ENCODE peak calls at places on chromosomes 13 and 19, in four cellular contexts. B, O, M and S are unnamed samples.

GRCh38 chr19:47707135-47707925 is 5.9 kb upstream of the EHD2 start:
- DNase-seq in O (peak), M (peak), B (peak), S (peak)

GRCh38 chr19:55258476-55258827 is 365 bp downstream of the PPP6R1 start:
- DNase-seq in B (no peak), M (no peak), O (peak), S (no peak)

GRCh38 chr13:113901642-113902041 is 37.8 kb upstream of the GAS6 start:
- DNase-seq in B (no peak), O (peak), M (no peak), S (no peak)

GRCh38 chr19:17749912-17750317 is 1.4 kb upstream of the FCHO1 start:
- DNase-seq in M (no peak), B (no peak), O (no peak), S (peak)

GRCh38 chr19:3766520-3766919 is 4.0 kb downstream of the MRPL54 start:
- DNase-seq in M (no peak), O (no peak), B (no peak), S (no peak)

GRCh38 chr13:110054041-110054440 is 252.9 kb downstream of the COL4A1 start:
- DNase-seq in M (no peak), O (no peak), B (no peak), S (no peak)

GRCh38 chr19:57002195-57002601 is 117.6 kb upstream of the USP29 start:
- DNase-seq in O (no peak), B (no peak), M (no peak), S (no peak)

GRCh38 chr13:51800456-51800855 is 3.5 kb downstream of the DHRS12 start:
- DNase-seq in O (no peak), B (no peak), M (no peak), S (no peak)

GRCh38 chr13:21898990-21899389 is 228.1 kb downstream of the FGF9 start:
- DNase-seq in B (no peak), M (no peak), O (no peak), S (no peak)

GRCh38 chr19:19461671-19462622 is 53.4 kb downstream of the TSSK6 start:
- DNase-seq in M (peak), B (peak), O (peak), S (peak)

GRCh38 chr13:33167521-33167920 is 118.0 kb downstream of the STARD13 start:
- DNase-seq in O (no peak), B (no peak), M (no peak), S (no peak)

GRCh38 chr19:27774827-27775226 is 1438.1 kb downstream of the UQCRFS1 start:
- DNase-seq in B (no peak), M (no peak), O (no peak), S (peak)

DNA sequence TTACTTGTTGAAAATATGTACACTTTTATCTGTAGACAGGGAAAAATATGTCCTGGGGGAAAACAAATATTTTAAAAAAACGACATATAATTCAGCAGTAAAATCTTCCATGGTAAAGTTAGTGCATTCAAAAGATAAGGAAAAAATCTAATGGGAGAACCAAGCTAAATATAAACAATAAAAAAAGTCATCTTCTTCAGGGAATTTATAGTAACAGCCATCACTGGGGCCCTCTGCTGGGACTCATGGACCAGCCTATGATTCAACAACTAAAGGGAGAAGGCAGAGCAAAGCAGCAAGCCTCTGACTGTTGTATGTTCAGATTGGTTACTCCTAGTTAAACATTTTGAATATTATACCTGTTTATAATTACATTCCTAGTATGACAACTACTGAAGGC is 93.0 kb downstream of the ITGBL1 start:
- DNase-seq in M (peak), B (no peak), O (no peak), S (peak)
- TF ChIP-seq CTCF in M (no peak), B (no peak), O (no peak), S (peak)

GRCh38 chr13:92345627-92346026 is 881.0 kb upstream of the GPC6 start:
- DNase-seq in B (no peak), M (no peak), O (no peak), S (no peak)

GRCh38 chr13:92346046-92346445 is 880.6 kb upstream of the GPC6 start:
- DNase-seq in B (no peak), O (no peak), M (peak), S (no peak)
- H3K4me3 ChIP-seq in B (no peak), O (no peak), M (no peak), S (no peak)

GRCh38 chr19:33998302-33998701 is 174.0 kb upstream of the LSM14A start:
- DNase-seq in O (no peak), M (no peak), B (no peak), S (no peak)

GRCh38 chr19:33998739-33999345 is 173.5 kb upstream of the LSM14A start:
- DNase-seq in B (no peak), M (peak), O (no peak), S (peak)

DNA sequence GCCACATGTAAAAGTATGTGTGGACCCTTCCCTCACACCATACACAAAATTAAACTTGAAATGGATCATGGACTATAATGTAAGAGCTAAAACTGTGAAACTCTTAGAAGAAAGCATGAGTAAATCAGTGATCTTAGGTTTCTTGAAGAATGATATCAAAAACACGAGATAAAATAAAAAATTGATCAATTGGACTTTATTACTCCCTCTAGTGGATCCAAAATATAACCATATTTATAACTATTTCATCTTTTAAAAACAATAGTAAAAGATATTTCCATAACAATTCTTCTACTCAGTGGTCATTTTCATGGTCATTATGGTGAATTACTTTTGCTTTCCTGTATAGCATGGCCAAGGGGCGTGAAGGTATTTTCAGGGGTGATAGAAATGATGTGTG is 174.6 kb upstream of the LSM14A start:
- DNase-seq in M (peak), O (no peak), B (no peak), S (peak)
- TF ChIP-seq CTCF in M (no peak), O (no peak), B (no peak), S (peak)

GRCh38 chr13:35857769-35858168 is 273.4 kb downstream of the DCLK1 start:
- DNase-seq in M (no peak), B (no peak), O (no peak), S (peak)

GRCh38 chr13:35856721-35857346 is 274.3 kb downstream of the DCLK1 start:
- DNase-seq in M (no peak), O (no peak), B (no peak), S (no peak)

GRCh38 chr13:35856084-35856483 is 275.1 kb downstream of the DCLK1 start:
- DNase-seq in M (no peak), O (no peak), B (no peak), S (no peak)

GRCh38 chr13:35854286-35854685 is 276.9 kb downstream of the DCLK1 start:
- DNase-seq in B (no peak), O (no peak), M (no peak), S (no peak)

DNA sequence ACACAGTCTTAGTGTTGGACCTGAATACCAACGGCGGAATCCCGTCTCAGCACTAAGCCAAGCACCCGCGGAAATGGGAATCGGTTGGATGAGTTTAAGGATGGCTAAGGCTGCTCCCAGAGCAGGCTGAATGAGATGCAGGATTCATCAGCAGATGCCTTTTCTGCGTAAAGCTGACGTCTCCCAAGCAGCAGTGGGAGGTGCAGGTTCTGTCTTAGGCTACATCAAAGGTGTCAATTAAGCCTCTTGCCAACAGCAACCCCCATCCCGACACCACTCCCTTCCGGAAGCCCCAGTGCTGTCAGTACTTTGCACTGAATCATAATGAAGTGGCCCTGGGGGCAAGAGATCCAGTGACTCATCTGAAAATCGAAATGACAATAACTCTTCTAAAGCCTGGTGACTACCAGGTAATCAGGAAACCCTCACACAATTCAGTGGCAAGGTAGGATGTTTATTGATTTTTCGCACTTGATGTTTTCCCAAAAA is 275.6 kb downstream of the DCLK1 start:
- DNase-seq in M (no peak), O (no peak), B (no peak), S (no peak)
- H3K4me3 ChIP-seq in M (no peak), O (no peak), B (no peak), S (no peak)

GRCh38 chr13:84430015-84430414 is 547.7 kb upstream of the SLITRK1 start:
- DNase-seq in B (no peak), M (no peak), O (no peak), S (peak)

GRCh38 chr13:84431646-84432045 is 549.4 kb upstream of the SLITRK1 start:
- DNase-seq in M (no peak), O (no peak), B (no peak), S (peak)

GRCh38 chr13:84430441-84430840 is 548.2 kb upstream of the SLITRK1 start:
- DNase-seq in M (no peak), O (no peak), B (no peak), S (peak)

GRCh38 chr13:84433024-84433423 is 550.8 kb upstream of the SLITRK1 start:
- DNase-seq in O (no peak), M (peak), B (no peak), S (peak)
- TF ChIP-seq CTCF in O (no peak), M (no peak), B (no peak), S (peak)

DNA sequence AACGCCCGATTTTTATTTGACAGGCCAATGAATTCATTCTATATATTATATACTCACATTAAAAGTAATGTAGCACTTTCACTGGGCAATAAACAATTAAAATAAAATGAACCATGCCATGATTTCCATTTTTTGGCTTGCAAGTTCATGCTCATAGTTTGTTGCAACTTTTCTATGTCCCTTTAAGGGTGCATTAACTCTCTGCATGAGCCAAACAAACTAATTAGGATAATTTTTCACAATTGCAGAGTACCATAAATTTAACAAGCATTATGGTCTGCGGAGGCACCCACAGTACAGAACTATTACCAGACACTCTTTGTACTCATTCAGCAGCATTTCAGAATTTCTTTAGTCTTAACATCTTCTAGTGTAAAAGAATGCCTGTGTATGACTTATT is 1.4 kb downstream of the LHFPL6 start:
- DNase-seq in M (no peak), B (no peak), O (no peak), S (no peak)
- H3K4me3 ChIP-seq in M (peak), B (peak), O (peak), S (peak)

GRCh38 chr19:13717194-13717643 is 47.1 kb upstream of the MRI1 start:
- DNase-seq in O (no peak), M (no peak), B (no peak), S (no peak)

GRCh38 chr19:13707901-13708300 is 56.4 kb upstream of the MRI1 start:
- DNase-seq in O (no peak), M (peak), B (no peak), S (no peak)

GRCh38 chr19:13718733-13719132 is 45.6 kb upstream of the MRI1 start:
- DNase-seq in O (peak), B (peak), M (peak), S (peak)

GRCh38 chr19:13712767-13713201 is 51.5 kb upstream of the MRI1 start:
- DNase-seq in M (no peak), B (no peak), O (no peak), S (no peak)
- TF ChIP-seq CTCF in M (no peak), B (no peak), O (no peak), S (no peak)